ENCODE peak calls at places on chromosomes 2 and 18, in five cellular contexts. One of them, this sample, is unnamed.
A peak's percentile ranks its signal among the peaks of the same experiment; 100 is the strongest.

GRCh38 chr2:144449028-144449406 is 70.9 kb downstream of the ZEB2 start:
- DNase-seq in tibial artery: no peak
- DNase-seq in cardiac muscle cell: no peak
- DNase-seq in endodermal cell: peak; percentile 81
- DNase-seq in fibroblast of mammary gland: no peak
- DNase-seq in this sample: no peak

GRCh38 chr18:23852236-23853045 is 162.1 kb upstream of the TTC39C start:
- DNase-seq in fibroblast of mammary gland: no peak
- DNase-seq in tibial artery: no peak
- DNase-seq in endodermal cell: no peak
- DNase-seq in cardiac muscle cell: no peak
- DNase-seq in this sample: no peak

GRCh38 chr2:32627441-32627900 is 379 bp upstream of the TTC27 start:
- DNase-seq in cardiac muscle cell: peak; percentile 74
- DNase-seq in endodermal cell: no peak
- DNase-seq in tibial artery: peak; percentile 38
- DNase-seq in fibroblast of mammary gland: peak; percentile 67
- DNase-seq in this sample: peak; percentile 29

GRCh38 chr2:188787002-188787660 is 187.0 kb upstream of the COL3A1 start:
- DNase-seq in tibial artery: no peak
- DNase-seq in endodermal cell: no peak
- DNase-seq in cardiac muscle cell: peak; percentile 85
- DNase-seq in fibroblast of mammary gland: peak; percentile 88
- DNase-seq in this sample: peak; percentile 77

GRCh38 chr2:16126141-16126968 is 186.0 kb downstream of the MYCN start:
- DNase-seq in tibial artery: no peak
- DNase-seq in endodermal cell: peak; percentile 24
- DNase-seq in fibroblast of mammary gland: no peak
- DNase-seq in cardiac muscle cell: no peak
- DNase-seq in this sample: no peak

GRCh38 chr18:21194871-21195771 is 46.9 kb upstream of the GREB1L start:
- DNase-seq in cardiac muscle cell: peak; percentile 66
- DNase-seq in tibial artery: no peak
- DNase-seq in endodermal cell: no peak
- DNase-seq in fibroblast of mammary gland: peak; percentile 67
- DNase-seq in this sample: peak; percentile 6

GRCh38 chr2:238100821-238101771 is 956 bp downstream of the ESPNL start:
- DNase-seq in fibroblast of mammary gland: no peak
- DNase-seq in cardiac muscle cell: no peak
- DNase-seq in tibial artery: no peak
- DNase-seq in endodermal cell: peak; percentile 52
- DNase-seq in this sample: no peak

GRCh38 chr18:40531061-40531460 is 1424.0 kb upstream of the PIK3C3 start:
- DNase-seq in fibroblast of mammary gland: no peak
- DNase-seq in tibial artery: no peak
- DNase-seq in cardiac muscle cell: peak; percentile 23
- DNase-seq in endodermal cell: no peak
- DNase-seq in this sample: peak; percentile 70

GRCh38 chr2:1584691-1585485 is 159.4 kb downstream of the PXDN start:
- DNase-seq in tibial artery: no peak
- DNase-seq in fibroblast of mammary gland: peak; percentile 25
- DNase-seq in endodermal cell: peak; percentile 34
- DNase-seq in cardiac muscle cell: no peak
- DNase-seq in this sample: no peak

GRCh38 chr2:62038980-62039771 is 133.7 kb downstream of the COMMD1 start:
- DNase-seq in endodermal cell: no peak
- DNase-seq in tibial artery: no peak
- DNase-seq in cardiac muscle cell: peak; percentile 94
- DNase-seq in fibroblast of mammary gland: peak; percentile 72
- DNase-seq in this sample: peak; percentile 67

GRCh38 chr2:201793631-201794030 is 12.7 kb upstream of the CDK15 start:
- DNase-seq in cardiac muscle cell: no peak
- DNase-seq in fibroblast of mammary gland: no peak
- DNase-seq in endodermal cell: no peak
- DNase-seq in tibial artery: no peak
- DNase-seq in this sample: no peak

GRCh38 chr2:167964650-167965404 is 282.6 kb downstream of the STK39 start:
- DNase-seq in cardiac muscle cell: peak; percentile 25
- DNase-seq in fibroblast of mammary gland: peak; percentile 20
- DNase-seq in endodermal cell: no peak
- DNase-seq in tibial artery: no peak
- DNase-seq in this sample: no peak

GRCh38 chr18:11274144-11274762 is 124.9 kb upstream of the PIEZO2 start:
- DNase-seq in cardiac muscle cell: no peak
- DNase-seq in endodermal cell: no peak
- DNase-seq in fibroblast of mammary gland: no peak
- DNase-seq in tibial artery: no peak
- DNase-seq in this sample: no peak

GRCh38 chr2:4763009-4763408 is 929.2 kb upstream of the SOX11 start:
- DNase-seq in fibroblast of mammary gland: no peak
- DNase-seq in endodermal cell: peak; percentile 82
- DNase-seq in tibial artery: no peak
- DNase-seq in cardiac muscle cell: no peak
- DNase-seq in this sample: no peak

GRCh38 chr2:190415794-190416729 is 7.9 kb downstream of the MFSD6 start:
- DNase-seq in endodermal cell: no peak
- DNase-seq in cardiac muscle cell: no peak
- DNase-seq in fibroblast of mammary gland: no peak
- DNase-seq in tibial artery: no peak
- DNase-seq in this sample: no peak

GRCh38 chr2:234745347-234745746 is 206.5 kb upstream of the SH3BP4 start:
- DNase-seq in tibial artery: no peak
- DNase-seq in fibroblast of mammary gland: no peak
- DNase-seq in cardiac muscle cell: no peak
- DNase-seq in endodermal cell: peak; percentile 63
- DNase-seq in this sample: no peak

GRCh38 chr2:19847486-19847885 is 54.3 kb downstream of the TTC32 start:
- DNase-seq in cardiac muscle cell: no peak
- DNase-seq in fibroblast of mammary gland: no peak
- DNase-seq in endodermal cell: no peak
- DNase-seq in tibial artery: no peak
- DNase-seq in this sample: no peak

GRCh38 chr2:128299628-128300027 is 19.0 kb downstream of the HS6ST1 start:
- DNase-seq in fibroblast of mammary gland: no peak
- DNase-seq in tibial artery: no peak
- DNase-seq in endodermal cell: no peak
- DNase-seq in cardiac muscle cell: no peak
- DNase-seq in this sample: no peak

GRCh38 chr18:5543036-5543671 is 643 bp downstream of the EPB41L3 start:
- DNase-seq in tibial artery: no peak
- DNase-seq in fibroblast of mammary gland: no peak
- DNase-seq in cardiac muscle cell: no peak
- DNase-seq in endodermal cell: peak; percentile 83
- DNase-seq in this sample: no peak

GRCh38 chr2:201618744-201619654 is 24.3 kb downstream of the TMEM237 start:
- DNase-seq in cardiac muscle cell: peak; percentile 92
- DNase-seq in endodermal cell: peak; percentile 63
- DNase-seq in fibroblast of mammary gland: peak; percentile 73
- DNase-seq in tibial artery: peak; percentile 48
- DNase-seq in this sample: no peak

GRCh38 chr2:82526267-82526666 is 1932.8 kb downstream of the SUCLG1 start:
- DNase-seq in tibial artery: no peak
- DNase-seq in fibroblast of mammary gland: no peak
- DNase-seq in cardiac muscle cell: no peak
- DNase-seq in endodermal cell: no peak
- DNase-seq in this sample: no peak

GRCh38 chr2:138122891-138123290 is 158.6 kb downstream of the HNMT start:
- DNase-seq in fibroblast of mammary gland: peak; percentile 42
- DNase-seq in endodermal cell: no peak
- DNase-seq in tibial artery: no peak
- DNase-seq in cardiac muscle cell: no peak
- DNase-seq in this sample: no peak

GRCh38 chr2:120661551-120661950 is 74.1 kb upstream of the GLI2 start:
- DNase-seq in tibial artery: no peak
- DNase-seq in fibroblast of mammary gland: no peak
- DNase-seq in endodermal cell: peak; percentile 94
- DNase-seq in cardiac muscle cell: peak; percentile 68
- DNase-seq in this sample: no peak

GRCh38 chr2:190511104-190511503 is 23.4 kb downstream of the NEMP2 start:
- DNase-seq in endodermal cell: no peak
- DNase-seq in cardiac muscle cell: peak; percentile 66
- DNase-seq in tibial artery: no peak
- DNase-seq in fibroblast of mammary gland: peak; percentile 56
- DNase-seq in this sample: no peak

GRCh38 chr2:74554821-74555531 is 456 bp downstream of the DOK1 start:
- DNase-seq in cardiac muscle cell: peak; percentile 50
- DNase-seq in tibial artery: peak; percentile 42
- DNase-seq in endodermal cell: peak; percentile 85
- DNase-seq in fibroblast of mammary gland: peak; percentile 19
- DNase-seq in this sample: no peak

GRCh38 chr2:53744395-53745065 is 23.1 kb upstream of the CHAC2 start:
- DNase-seq in endodermal cell: no peak
- DNase-seq in tibial artery: no peak
- DNase-seq in cardiac muscle cell: no peak
- DNase-seq in fibroblast of mammary gland: peak; percentile 25
- DNase-seq in this sample: no peak

DNA sequence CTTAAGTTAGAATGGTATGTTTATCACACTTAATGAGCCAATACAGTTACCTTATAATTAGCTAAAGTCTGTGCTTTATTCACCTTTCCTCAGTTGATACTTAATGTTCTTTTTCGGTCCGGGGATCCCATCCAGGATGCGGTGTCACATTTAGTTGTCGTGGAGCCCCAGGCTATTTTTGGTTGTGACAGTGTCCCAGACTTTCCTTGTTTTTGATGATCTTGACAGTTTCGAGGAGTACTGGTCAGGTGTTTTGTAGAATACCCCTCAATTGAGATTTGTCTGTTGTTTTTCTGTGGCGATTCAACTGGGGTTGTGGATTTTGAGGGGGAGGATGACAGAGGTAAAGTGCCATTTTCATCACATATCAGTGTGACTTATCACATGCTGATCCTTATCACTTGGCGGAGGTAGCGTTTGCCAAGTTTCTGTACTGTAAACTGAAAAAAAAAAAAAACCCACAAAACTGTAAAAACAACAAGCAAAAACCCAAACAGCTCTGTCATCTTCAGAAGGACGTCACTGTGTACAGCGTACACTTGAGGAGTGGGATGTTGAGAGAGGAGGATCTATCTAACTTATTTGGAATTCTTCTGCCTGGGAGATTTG is 67.9 kb downstream of the FMNL2 start:
- DNase-seq in endodermal cell: no peak
- DNase-seq in tibial artery: no peak
- DNase-seq in cardiac muscle cell: no peak
- DNase-seq in fibroblast of mammary gland: no peak
- DNase-seq in this sample: no peak
- H3K4me3 ChIP-seq in endodermal cell: no peak overlapping the region
- H3K4me3 ChIP-seq in tibial artery: no peak overlapping the region
- H3K4me3 ChIP-seq in cardiac muscle cell: no peak overlapping the region
- H3K4me3 ChIP-seq in fibroblast of mammary gland: no peak overlapping the region
- H3K4me3 ChIP-seq in this sample: no peak overlapping the region

GRCh38 chr2:181411105-181411849 is 45.9 kb upstream of the ITGA4 start:
- DNase-seq in tibial artery: no peak
- DNase-seq in fibroblast of mammary gland: no peak
- DNase-seq in cardiac muscle cell: peak; percentile 40
- DNase-seq in endodermal cell: peak; percentile 87
- DNase-seq in this sample: peak; percentile 40

GRCh38 chr2:181404472-181404871 is 52.7 kb upstream of the ITGA4 start:
- DNase-seq in endodermal cell: no peak
- DNase-seq in fibroblast of mammary gland: no peak
- DNase-seq in cardiac muscle cell: no peak
- DNase-seq in tibial artery: no peak
- DNase-seq in this sample: no peak

GRCh38 chr2:181407171-181407570 is 50.0 kb upstream of the ITGA4 start:
- DNase-seq in tibial artery: no peak
- DNase-seq in fibroblast of mammary gland: no peak
- DNase-seq in cardiac muscle cell: no peak
- DNase-seq in endodermal cell: no peak
- DNase-seq in this sample: no peak
- H3K4me3 ChIP-seq in tibial artery: no peak overlapping the region
- H3K4me3 ChIP-seq in fibroblast of mammary gland: no peak overlapping the region
- H3K4me3 ChIP-seq in cardiac muscle cell: no peak overlapping the region
- H3K4me3 ChIP-seq in endodermal cell: no peak overlapping the region
- H3K4me3 ChIP-seq in this sample: no peak overlapping the region

DNA sequence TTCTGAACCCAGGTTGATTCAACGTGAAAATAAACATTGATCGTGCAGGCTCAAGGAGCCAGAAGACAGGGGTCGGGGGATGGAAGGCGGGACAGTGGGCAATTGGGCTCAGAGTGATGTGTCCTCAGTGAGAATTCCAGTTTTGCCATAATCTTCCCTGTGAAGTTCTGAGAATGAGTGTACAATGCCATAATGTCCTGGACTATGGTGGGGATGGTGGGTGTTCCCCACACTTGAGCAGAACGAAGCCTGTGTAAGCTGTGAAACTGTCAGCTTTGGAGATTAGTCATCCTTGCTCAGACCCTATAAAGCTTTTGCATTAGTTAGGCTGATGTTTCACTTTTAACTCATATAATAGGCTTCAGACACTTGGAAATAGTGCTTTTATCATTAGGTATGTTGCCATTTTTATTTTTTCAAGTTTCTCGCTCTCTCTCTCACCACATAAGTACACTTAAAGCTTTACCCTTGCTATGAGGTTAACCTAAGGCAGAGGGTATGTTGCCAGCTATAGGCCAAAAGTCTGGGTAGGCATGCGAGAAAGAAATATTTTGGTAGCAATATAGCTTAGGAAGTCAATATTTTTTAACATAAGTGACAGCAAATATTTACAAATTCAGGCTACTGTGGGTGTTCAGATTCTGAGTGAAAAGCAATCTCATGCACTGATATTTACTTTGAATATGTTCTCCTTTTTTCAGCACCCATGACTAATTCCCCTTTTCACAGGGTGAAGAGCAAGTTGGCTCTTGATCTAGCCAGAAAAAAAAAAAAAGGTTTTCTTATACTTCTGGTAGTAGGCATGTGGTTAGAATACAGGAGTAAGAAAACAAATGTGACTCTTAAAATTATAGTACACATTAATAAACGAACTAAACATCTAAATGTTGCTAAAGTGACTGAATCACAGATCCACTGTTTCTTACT is 47.2 kb downstream of the CDC42EP3 start:
- DNase-seq in cardiac muscle cell: peak; percentile 25
- DNase-seq in fibroblast of mammary gland: peak; percentile 78
- DNase-seq in tibial artery: no peak
- DNase-seq in endodermal cell: no peak
- DNase-seq in this sample: peak; percentile 73
- H3K4me3 ChIP-seq in cardiac muscle cell: no peak overlapping the region
- H3K4me3 ChIP-seq in fibroblast of mammary gland: no peak overlapping the region
- H3K4me3 ChIP-seq in tibial artery: no peak overlapping the region
- H3K4me3 ChIP-seq in endodermal cell: no peak overlapping the region
- H3K4me3 ChIP-seq in this sample: no peak overlapping the region

GRCh38 chr2:26921323-26921722 is 49.1 kb upstream of the MAPRE3 start:
- DNase-seq in endodermal cell: no peak
- DNase-seq in fibroblast of mammary gland: no peak
- DNase-seq in tibial artery: no peak
- DNase-seq in cardiac muscle cell: no peak
- DNase-seq in this sample: no peak

GRCh38 chr2:26927221-26927620 is 43.2 kb upstream of the MAPRE3 start:
- DNase-seq in cardiac muscle cell: no peak
- DNase-seq in endodermal cell: peak; percentile 20
- DNase-seq in tibial artery: no peak
- DNase-seq in fibroblast of mammary gland: no peak
- DNase-seq in this sample: no peak

GRCh38 chr2:26925100-26925791 is 45.2 kb upstream of the MAPRE3 start:
- DNase-seq in fibroblast of mammary gland: no peak
- DNase-seq in cardiac muscle cell: peak; percentile 25
- DNase-seq in endodermal cell: peak; percentile 60
- DNase-seq in tibial artery: no peak
- DNase-seq in this sample: no peak

GRCh38 chr2:26924731-26925099 is 45.7 kb upstream of the MAPRE3 start:
- DNase-seq in cardiac muscle cell: no peak
- DNase-seq in fibroblast of mammary gland: no peak
- DNase-seq in endodermal cell: peak; percentile 53
- DNase-seq in tibial artery: no peak
- DNase-seq in this sample: no peak

GRCh38 chr2:26922638-26923466 is 47.6 kb upstream of the MAPRE3 start:
- DNase-seq in tibial artery: peak; percentile 31
- DNase-seq in cardiac muscle cell: peak; percentile 45
- DNase-seq in fibroblast of mammary gland: peak; percentile 38
- DNase-seq in endodermal cell: peak; percentile 88
- DNase-seq in this sample: no peak
- H3K4me3 ChIP-seq in tibial artery: no peak overlapping the region
- H3K4me3 ChIP-seq in cardiac muscle cell: no peak overlapping the region
- H3K4me3 ChIP-seq in fibroblast of mammary gland: no peak overlapping the region
- H3K4me3 ChIP-seq in endodermal cell: no peak overlapping the region
- H3K4me3 ChIP-seq in this sample: no peak overlapping the region

This sample was measured in skeletal muscle cell.